ENCODE peak calls at places on chromosomes 3 and 15, in four cellular contexts. B is uterus, K is neural crest cell, W is right lobe of liver. N is an unnamed sample.

GRCh38 chr15:75684648-75685047 is 28.0 kb downstream of the CSPG4 start:
- DNase-seq in W (no peak), B (no peak), K (no peak), N (no peak)

GRCh38 chr3:188890572-188891270 is 281.1 kb upstream of the TPRG1 start:
- DNase-seq in B (no peak), K (no peak), W (no peak), N (no peak)

GRCh38 chr3:149377408-149378111 is at the start of gene TM4SF1:
- DNase-seq in K (no peak), B (peak), W (no peak), N (peak)

GRCh38 chr15:89016549-89017041 is 71.7 kb upstream of the ABHD2 start:
- DNase-seq in B (no peak), W (no peak), K (no peak), N (no peak)

GRCh38 chr3:88542916-88543315 is 393.2 kb downstream of the C3orf38 start:
- DNase-seq in B (no peak), K (no peak), W (no peak), N (no peak)

GRCh38 chr15:74352393-74352910 is 15.0 kb downstream of the CYP11A1 start:
- DNase-seq in B (no peak), K (no peak), W (no peak), N (no peak)

GRCh38 chr3:89795506-89795905 is 688.1 kb downstream of the EPHA3 start:
- DNase-seq in K (no peak), W (no peak), B (no peak), N (no peak)

GRCh38 chr15:80710635-80711553 is 15.8 kb downstream of the ABHD17C start:
- DNase-seq in B (no peak), K (no peak), W (no peak), N (no peak)

GRCh38 chr3:65158023-65158422 is 470.2 kb upstream of the ADAMTS9 start:
- DNase-seq in K (no peak), W (no peak), B (no peak), N (no peak)

GRCh38 chr15:67175643-67176071 is 78.8 kb downstream of the AAGAB start:
- DNase-seq in B (no peak), K (no peak), W (no peak), N (no peak)

GRCh38 chr3:113232367-113232766 is 21.0 kb downstream of the BOC start:
- DNase-seq in W (no peak), K (no peak), B (no peak), N (no peak)

GRCh38 chr15:25170781-25171110 is 216.0 kb downstream of the SNRPN start:
- DNase-seq in K (no peak), B (no peak), W (no peak), N (no peak)

GRCh38 chr3:87088984-87089841 is 98.3 kb upstream of the VGLL3 start:
- DNase-seq in K (no peak), B (peak), W (peak), N (peak)

GRCh38 chr15:75149911-75150709 is 51.6 kb upstream of the C15orf39 start:
- DNase-seq in K (no peak), B (no peak), W (no peak), N (no peak)

GRCh38 chr3:146160233-146160963 is 586 bp downstream of the PLOD2 start:
- DNase-seq in B (peak), K (peak), W (peak), N (peak)

GRCh38 chr3:106542101-106542769 is 673.4 kb upstream of the CBLB start:
- DNase-seq in K (no peak), W (no peak), B (no peak), N (no peak)

GRCh38 chr3:126009181-126009580 is 40.2 kb downstream of the ROPN1B start:
- DNase-seq in K (no peak), B (no peak), W (no peak), N (no peak)

GRCh38 chr3:52428151-52429005 is 16.5 kb downstream of the SEMA3G start:
- DNase-seq in K (peak), W (peak), B (peak), N (peak)

GRCh38 chr3:189685854-189686253 is 54.7 kb downstream of the TP63 start:
- DNase-seq in K (no peak), B (no peak), W (no peak), N (no peak)

GRCh38 chr15:75207618-75208500 is 6.2 kb downstream of the C15orf39 start:
- DNase-seq in B (no peak), K (no peak), W (no peak), N (no peak)

GRCh38 chr15:77038312-77039216 is 32.3 kb downstream of the TSPAN3 start:
- DNase-seq in B (no peak), W (no peak), K (no peak), N (no peak)

GRCh38 chr15:34855893-34856292 is 60.5 kb upstream of the ACTC1 start:
- DNase-seq in W (peak), B (no peak), K (no peak), N (no peak)

GRCh38 chr15:89797678-89798201 is 16.9 kb downstream of the ANPEP start:
- DNase-seq in W (no peak), K (no peak), B (no peak), N (no peak)

GRCh38 chr3:40042752-40043443 is 233.5 kb downstream of the MYRIP start:
- DNase-seq in K (no peak), B (no peak), W (no peak), N (no peak)

GRCh38 chr3:134366221-134366927 is 7.9 kb downstream of the AMOTL2 start:
- DNase-seq in W (peak), K (no peak), B (no peak), N (no peak)

GRCh38 chr3:124845406-124845805 is 41.8 kb downstream of the ITGB5 start:
- DNase-seq in K (no peak), W (no peak), B (peak), N (peak)